ENCODE peak calls at places on chromosome 22, in seven cellular contexts. L is GM03348; A is foreskin fibroblast; C is stimulated activated naive CD8-positive, alpha-beta T cell treated with anti-CD3 and anti-CD28 coated beads, Interleukin-15, Interleukin-2, amounts not matched to agents 100 U/mL and 50 U/mL, for 24 hours; E is kidney glomerular epithelial cell; T is HEK293T; M is activated CD4-positive, alpha-beta T cell treated with anti-CD3 and anti-CD28 coated beads for 36 hours. R is an unnamed sample.
A peak's percentile ranks its signal among the peaks of the same experiment; 100 is the strongest.

GRCh38 chr22:27829620-27830019 is 28.1 kb upstream of the MN1 start:
- DNase-seq in L (no peak), A (no peak), C (no peak), E (no peak), T (no peak), M (no peak), R (no peak)

GRCh38 chr22:30279389-30279788 is 9.9 kb downstream of the CASTOR1 start:
- DNase-seq in L (peak; percentile 70), A (no peak), C (no peak), E (no peak), T (no peak), M (no peak), R (no peak)

GRCh38 chr22:22578702-22579424 is 19.8 kb upstream of the PRAME start:
- DNase-seq in L (peak; percentile 52), A (peak; percentile 33), C (no peak), E (peak; percentile 69), T (no peak), M (no peak), R (no peak)

GRCh38 chr22:37082251-37082650 is 27.3 kb downstream of the TMPRSS6 start:
- DNase-seq in L (no peak), A (peak; percentile 15), C (peak; percentile 50), E (no peak), T (no peak), M (peak; percentile 74), R (no peak)

GRCh38 chr22:31952094-31952401 is 7.7 kb downstream of the YWHAH start:
- DNase-seq in L (no peak), A (no peak), C (no peak), E (no peak), T (no peak), M (no peak), R (no peak)

GRCh38 chr22:47210686-47211085 is 448.2 kb downstream of the TBC1D22A start:
- DNase-seq in L (no peak), A (no peak), C (no peak), E (no peak), T (no peak), M (no peak), R (no peak)

GRCh38 chr22:39638958-39639357 is 68.4 kb downstream of the CACNA1I start:
- DNase-seq in L (no peak), A (no peak), C (no peak), E (no peak), T (no peak), M (no peak), R (no peak)

GRCh38 chr22:23158516-23159286 is 13.4 kb downstream of the RAB36 start:
- DNase-seq in L (no peak), A (no peak), C (no peak), E (no peak), T (no peak), M (no peak), R (no peak)

GRCh38 chr22:38901111-38901641 is 29.2 kb upstream of the CBX6 start:
- DNase-seq in L (no peak), A (no peak), C (no peak), E (no peak), T (no peak), M (no peak), R (no peak)

GRCh38 chr22:40345801-40346177 is 511 bp upstream of the ADSL start:
- DNase-seq in L (peak; percentile 69), A (no peak), C (peak; percentile 61), E (no peak), T (peak; percentile 63), M (peak; percentile 79), R (no peak)

GRCh38 chr22:38309614-38310517 is 7.4 kb downstream of the CSNK1E start:
- DNase-seq in L (no peak), A (no peak), C (no peak), E (no peak), T (no peak), M (no peak), R (no peak)

GRCh38 chr22:42608481-42609361 is 6.0 kb downstream of the POLDIP3 start:
- DNase-seq in L (peak; percentile 64), A (peak; percentile 46), C (no peak), E (peak; percentile 87), T (no peak), M (peak; percentile 30), R (no peak)

GRCh38 chr22:22785316-22786065 is 102.1 kb upstream of the IGLL5 start:
- DNase-seq in L (no peak), A (no peak), C (no peak), E (no peak), T (no peak), M (no peak), R (no peak)

GRCh38 chr22:47765757-47766156 is 1003.3 kb downstream of the TBC1D22A start:
- DNase-seq in L (no peak), A (no peak), C (no peak), E (no peak), T (no peak), M (no peak), R (no peak)

GRCh38 chr22:38567531-38568245 is 2.3 kb downstream of the DMC1 start:
- DNase-seq in L (no peak), A (no peak), C (no peak), E (no peak), T (no peak), M (no peak), R (no peak)

GRCh38 chr22:20437253-20438065 is at the start of gene SCARF2:
- DNase-seq in L (peak; percentile 96), A (peak; percentile 60), C (no peak), E (peak; percentile 26), T (peak; percentile 87), M (no peak), R (no peak)

GRCh38 chr22:45877651-45878050 is 99.3 kb downstream of the WNT7B start:
- DNase-seq in L (no peak), A (no peak), C (no peak), E (no peak), T (no peak), M (no peak), R (no peak)